ENCODE peak calls at places on chromosomes 5 and 9, in five cellular contexts. O, K, F, Q and E are unnamed samples.

GRCh38 chr9:124054671-124055212 is 43.2 kb downstream of the LHX2 start:
- DNase-seq in Q (no peak), O (no peak), F (no peak), K (no peak), E (peak)

GRCh38 chr5:79727722-79728355 is 38.2 kb downstream of the CMYA5 start:
- DNase-seq in K (no peak), F (no peak), Q (no peak), O (no peak), E (no peak)

GRCh38 chr5:35903631-35904203 is 34.7 kb downstream of the CAPSL start:
- DNase-seq in Q (no peak), F (no peak), K (no peak), O (no peak), E (no peak)

GRCh38 chr5:165360366-165361142 is 1855.1 kb downstream of the MAT2B start:
- DNase-seq in Q (no peak), O (no peak), K (no peak), F (no peak), E (no peak)

GRCh38 chr5:105503950-105504349 is 1941.4 kb upstream of the NUDT12 start:
- DNase-seq in O (no peak), F (no peak), Q (no peak), K (no peak), E (no peak)

GRCh38 chr9:106869458-106869857 is 6.5 kb downstream of the ZNF462 start:
- DNase-seq in Q (no peak), K (no peak), F (no peak), O (no peak), E (no peak)

GRCh38 chr5:109654455-109654854 is 35.3 kb upstream of the MAN2A1 start:
- DNase-seq in Q (no peak), O (no peak), K (no peak), F (no peak), E (no peak)

GRCh38 chr9:131418143-131419028 is 24.5 kb downstream of the PRRC2B start:
- DNase-seq in F (no peak), Q (peak), O (no peak), K (no peak), E (no peak)

GRCh38 chr9:137759649-137760321 is 117.8 kb upstream of the CACNA1B start:
- DNase-seq in K (no peak), Q (no peak), O (no peak), F (no peak), E (no peak)

GRCh38 chr5:10747678-10748622 is 13.1 kb downstream of the DAP start:
- DNase-seq in Q (no peak), F (no peak), O (no peak), K (no peak), E (peak)

GRCh38 chr5:181170996-181171395 is 23.6 kb downstream of the OR2V2 start:
- DNase-seq in O (no peak), K (no peak), Q (no peak), F (no peak), E (peak)

GRCh38 chr9:23153058-23153457 is 673.0 kb downstream of the ELAVL2 start:
- DNase-seq in O (no peak), K (no peak), F (no peak), Q (no peak), E (no peak)
- TF ChIP-seq CTCF in O (no peak), K (peak), F (no peak), Q (no peak), E (no peak)

GRCh38 chr9:9004844-9005243 is 1205.3 kb upstream of the DMAC1 start:
- DNase-seq in O (no peak), K (no peak), Q (no peak), F (no peak), E (no peak)

GRCh38 chr9:9003184-9003583 is 1203.6 kb upstream of the DMAC1 start:
- DNase-seq in O (no peak), F (no peak), K (no peak), Q (no peak), E (no peak)
- TF ChIP-seq CTCF in O (no peak), F (no peak), K (peak), Q (no peak), E (peak)

DNA sequence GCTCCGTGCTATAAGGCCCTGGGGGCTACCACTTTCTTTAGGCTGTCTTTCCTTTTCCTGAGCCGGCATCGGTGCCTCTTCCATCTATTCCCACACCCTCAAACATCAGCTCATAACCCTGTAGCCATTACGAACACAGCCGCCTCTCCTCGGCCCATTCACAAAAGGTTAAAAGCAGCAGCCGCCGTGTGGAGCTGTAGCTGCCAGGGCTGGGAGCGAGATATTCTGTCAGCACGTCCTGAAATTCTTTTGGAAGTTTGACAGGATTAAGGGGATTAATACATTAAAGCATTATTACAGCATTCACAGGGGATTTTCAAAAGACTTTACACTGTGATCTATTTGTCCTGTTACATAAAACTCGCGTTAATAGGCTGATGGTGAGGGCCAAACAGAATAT is 428.2 kb downstream of the CDK5RAP2 start:
- DNase-seq in F (no peak), K (no peak), Q (no peak), O (no peak), E (no peak)
- TF ChIP-seq CTCF in F (no peak), K (no peak), Q (no peak), O (no peak), E (no peak)

GRCh38 chr9:35749515-35750255 is 598 bp downstream of the RGP1 start:
- DNase-seq in Q (no peak), O (no peak), K (no peak), F (peak), E (no peak)
- TF ChIP-seq CTCF in Q (no peak), O (no peak), K (no peak), F (no peak), E (no peak)

GRCh38 chr9:73199448-73199847 is 47.8 kb downstream of the ANXA1 start:
- DNase-seq in K (no peak), O (no peak), Q (no peak), F (no peak), E (no peak)

GRCh38 chr9:73200694-73201432 is 49.2 kb downstream of the ANXA1 start:
- DNase-seq in K (no peak), F (no peak), Q (no peak), O (no peak), E (no peak)

GRCh38 chr9:73202992-73203391 is 51.3 kb downstream of the ANXA1 start:
- DNase-seq in K (no peak), F (no peak), O (no peak), Q (no peak), E (no peak)

GRCh38 chr9:73204910-73205309 is 53.2 kb downstream of the ANXA1 start:
- DNase-seq in F (no peak), O (no peak), Q (no peak), K (no peak), E (no peak)

GRCh38 chr9:73199886-73200285 is 48.2 kb downstream of the ANXA1 start:
- DNase-seq in O (no peak), K (no peak), F (no peak), Q (no peak), E (no peak)
- TF ChIP-seq CTCF in O (peak), K (no peak), F (no peak), Q (no peak), E (peak)

GRCh38 chr9:8254527-8254926 is 454.9 kb upstream of the DMAC1 start:
- DNase-seq in Q (no peak), F (no peak), K (no peak), O (no peak), E (no peak)
- TF ChIP-seq CTCF in Q (no peak), F (no peak), K (no peak), O (no peak), E (no peak)

DNA sequence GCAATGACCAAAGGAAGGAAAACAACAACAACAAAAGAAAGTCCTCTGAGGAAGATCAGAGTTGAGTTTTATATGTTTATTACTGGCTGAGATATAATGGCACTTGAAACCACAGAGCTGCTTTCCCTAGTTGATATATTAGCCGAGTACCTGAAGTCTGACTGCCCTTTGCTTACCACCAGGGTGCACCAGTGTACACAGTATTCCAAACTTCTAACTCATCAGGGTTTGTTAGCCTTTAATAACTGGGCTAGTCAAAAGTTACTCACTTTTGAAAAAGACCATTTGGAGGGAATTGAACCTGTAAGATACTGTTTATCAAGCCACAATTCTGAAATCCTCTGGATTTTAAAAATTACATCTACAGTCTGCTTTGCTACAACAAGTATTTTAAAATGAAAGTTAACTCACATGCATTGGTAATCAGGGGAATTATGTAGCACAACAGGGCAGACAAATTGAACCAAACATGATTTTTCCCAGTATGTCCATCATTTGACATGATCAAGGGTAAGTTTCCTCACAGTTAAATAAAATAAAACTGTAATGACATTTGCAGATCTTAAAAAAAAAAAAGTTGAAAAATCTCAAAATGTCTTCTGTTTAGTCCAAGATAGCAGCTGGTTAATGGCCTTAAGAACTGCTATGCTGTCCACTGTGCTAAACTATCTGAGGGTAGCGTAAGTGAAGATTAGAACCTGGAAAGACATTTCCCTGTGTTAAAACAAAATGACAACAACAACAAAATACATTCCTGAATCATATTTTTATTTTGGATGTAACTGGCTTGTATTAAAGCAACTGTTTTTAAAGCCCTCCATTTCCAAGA is 57.3 kb upstream of the C6 start:
- DNase-seq in K (peak), Q (peak), F (no peak), O (peak), E (peak)
- TF ChIP-seq CTCF in K (peak), Q (peak), F (no peak), O (peak), E (peak)

GRCh38 chr9:89177021-89177400 is 1.6 kb downstream of the SHC3 start:
- DNase-seq in O (no peak), Q (no peak), F (no peak), K (no peak), E (no peak)
- TF ChIP-seq CTCF in O (no peak), Q (no peak), F (no peak), K (no peak), E (no peak)

DNA sequence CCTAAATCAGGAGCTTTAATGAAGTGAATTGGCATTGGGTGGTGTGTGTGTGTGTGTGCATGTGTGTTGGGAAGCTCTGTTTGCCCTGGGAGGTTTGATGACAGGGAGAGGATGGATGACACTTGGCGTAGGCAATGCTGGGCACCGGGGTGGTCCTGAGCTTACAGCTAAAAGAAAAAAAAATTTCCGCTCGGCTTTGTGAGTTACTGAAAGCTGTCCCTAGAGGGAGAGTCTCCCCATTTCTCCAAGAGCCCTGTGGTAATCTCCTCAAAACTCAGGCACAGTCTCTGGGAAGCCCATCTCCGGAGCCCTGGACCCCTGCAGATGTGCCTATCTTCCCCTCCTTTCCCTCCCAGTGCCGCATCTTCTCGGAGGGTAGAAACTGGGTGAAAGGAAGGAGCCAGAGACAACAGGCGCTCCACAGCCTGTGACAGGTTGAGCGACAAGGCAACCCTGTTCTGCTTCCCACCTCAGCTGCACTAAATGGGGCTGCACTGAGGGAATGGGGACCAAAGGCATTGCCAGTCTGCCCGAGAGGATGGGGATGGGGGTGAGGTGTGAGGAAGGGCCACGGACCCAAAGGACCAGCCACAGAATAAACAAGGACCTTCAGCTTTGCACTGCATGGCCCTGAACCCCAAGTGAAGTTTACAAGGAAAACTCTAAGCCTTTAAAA is 35.8 kb upstream of the TIFAB start:
- DNase-seq in K (no peak), Q (no peak), O (no peak), F (no peak), E (no peak)
- TF ChIP-seq CTCF in K (peak), Q (no peak), O (no peak), F (no peak), E (no peak)

GRCh38 chr5:118863345-118863744 is 125.0 kb downstream of the DTWD2 start:
- DNase-seq in O (no peak), Q (no peak), K (no peak), F (no peak), E (no peak)

GRCh38 chr5:118854819-118855218 is 133.5 kb downstream of the DTWD2 start:
- DNase-seq in F (no peak), O (no peak), K (no peak), Q (no peak), E (no peak)

GRCh38 chr5:118862596-118862995 is 125.8 kb downstream of the DTWD2 start:
- DNase-seq in F (no peak), O (no peak), Q (no peak), K (no peak), E (no peak)

DNA sequence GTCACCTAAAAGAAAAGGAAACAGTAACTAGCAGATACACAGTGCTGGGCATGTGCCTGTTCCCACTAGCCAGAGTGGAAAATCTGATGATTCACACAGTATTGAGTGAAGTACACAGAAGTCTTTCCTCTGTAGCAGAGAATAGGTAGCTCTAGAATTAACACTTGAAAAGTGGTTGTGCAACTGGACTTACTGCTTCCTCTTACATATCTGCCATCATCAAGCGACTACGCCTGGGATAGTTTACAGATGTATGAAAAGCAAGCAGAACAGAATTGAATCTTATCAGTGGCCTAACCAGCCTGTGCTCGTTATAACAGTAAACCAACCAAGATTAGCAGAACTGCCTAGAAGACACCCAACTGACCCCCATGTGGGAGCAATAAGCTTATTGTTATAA is 130.6 kb downstream of the DTWD2 start:
- DNase-seq in Q (no peak), K (no peak), O (no peak), F (no peak), E (no peak)
- TF ChIP-seq CTCF in Q (no peak), K (no peak), O (no peak), F (no peak), E (no peak)